ENCODE peak calls at places on chromosomes 4 and X, in eight cellular contexts. Q is caudate nucleus; X is T1000; A is activated CD4-positive, alpha-beta T cell treated with anti-CD3 and anti-CD28 coated beads, Interleukin-2, amount 10 ng/mL, durations not matched to agents 7 days and 5 days; I is GM12892; J is stimulated activated effector memory CD8-positive, alpha-beta T cell treated with anti-CD3 and anti-CD28 coated beads, Interleukin-12 subunit alpha, Interleukin-12 subunit beta, amount 100 ng/mL, for 72 hours; L is CD8-positive, alpha-beta memory T cell; N is PC-3. W is an unnamed sample.

GRCh38 chr4:144209491-144209890 is 69.0 kb upstream of the GYPA start:
- DNase-seq in Q (no peak), X (no peak), A (no peak), I (no peak), J (no peak), L (no peak), N (no peak), W (no peak)

GRCh38 chrX:47802589-47802988 is 34.1 kb upstream of the ZNF81 start:
- DNase-seq in Q (no peak), X (no peak), A (no peak), I (no peak), J (no peak), L (no peak), N (peak; percentile 48), W (peak; percentile 4)

GRCh38 chrX:13778916-13779315 is 38.0 kb downstream of the GPM6B start:
- DNase-seq in Q (no peak), X (no peak), A (no peak), I (no peak), J (no peak), L (no peak), N (peak; percentile 50), W (peak; percentile 62)

GRCh38 chr4:123599920-123600394 is 203.4 kb downstream of the SPRY1 start:
- DNase-seq in Q (peak; percentile 42), X (no peak), A (peak; percentile 53), I (no peak), J (peak; percentile 61), L (peak; percentile 74), N (no peak), W (peak; percentile 15)

GRCh38 chr4:168109527-168109926 is 17.2 kb downstream of the ANXA10 start:
- DNase-seq in Q (no peak), X (no peak), A (no peak), I (no peak), J (no peak), L (no peak), N (no peak), W (no peak)

GRCh38 chr4:83285022-83285387 is 407 bp upstream of the COQ2 start:
- DNase-seq in Q (no peak), X (peak; percentile 29), A (peak; percentile 58), I (no peak), J (peak; percentile 59), L (no peak), N (peak; percentile 8), W (peak; percentile 77)

GRCh38 chr4:184347251-184348239 is 126.8 kb downstream of the IRF2 start:
- DNase-seq in Q (no peak), X (no peak), A (no peak), I (no peak), J (no peak), L (no peak), N (peak; percentile 68), W (no peak)

GRCh38 chrX:79266702-79267101 is 100.4 kb downstream of the ITM2A start:
- DNase-seq in Q (no peak), X (no peak), A (no peak), I (no peak), J (no peak), L (no peak), N (no peak), W (no peak)

W was measured in adipocyte.